ENCODE peak calls at places on chromosomes 6 and 20, in four cellular contexts. One of them, this sample, is unnamed. For H3K4me1, the result is how much of the 10 kb centered on the place peaks cover.

GRCh38 chr6:68655028-68655427 is 19.9 kb downstream of the ADGRB3 start:
- DNase-seq in CD8-positive, alpha-beta T cell: no peak
- DNase-seq in spleen: no peak
- DNase-seq in A549: no peak
- DNase-seq in this sample: no peak

GRCh38 chr20:6299451-6299850 is 176.6 kb upstream of the FERMT1 start:
- DNase-seq in A549: no peak
- DNase-seq in spleen: no peak
- DNase-seq in CD8-positive, alpha-beta T cell: no peak
- DNase-seq in this sample: no peak

GRCh38 chr6:168122011-168122410 is 43.0 kb upstream of the FRMD1 start:
- DNase-seq in CD8-positive, alpha-beta T cell: peak
- DNase-seq in spleen: peak
- DNase-seq in A549: no peak
- DNase-seq in this sample: no peak

GRCh38 chr6:108921547-108922331 is 73.5 kb downstream of the ARMC2 start:
- DNase-seq in spleen: no peak
- DNase-seq in CD8-positive, alpha-beta T cell: no peak
- DNase-seq in A549: no peak
- DNase-seq in this sample: no peak

GRCh38 chr6:146090474-146090873 is 61.6 kb downstream of the GRM1 start:
- DNase-seq in A549: no peak
- DNase-seq in spleen: no peak
- DNase-seq in CD8-positive, alpha-beta T cell: no peak
- DNase-seq in this sample: no peak

GRCh38 chr6:111494951-111495350 is 11.9 kb upstream of the REV3L start:
- DNase-seq in A549: no peak
- DNase-seq in CD8-positive, alpha-beta T cell: no peak
- DNase-seq in spleen: no peak
- DNase-seq in this sample: no peak

GRCh38 chr20:34907616-34908469 is 31.4 kb downstream of the ACSS2 start:
- DNase-seq in CD8-positive, alpha-beta T cell: no peak
- DNase-seq in A549: peak
- DNase-seq in spleen: no peak
- DNase-seq in this sample: peak

GRCh38 chr6:33812669-33813068 is 8.9 kb upstream of the MLN start:
- DNase-seq in A549: peak
- DNase-seq in spleen: no peak
- DNase-seq in CD8-positive, alpha-beta T cell: peak
- DNase-seq in this sample: peak

GRCh38 chr6:146267447-146267846 is 238.6 kb downstream of the GRM1 start:
- DNase-seq in spleen: no peak
- DNase-seq in A549: no peak
- DNase-seq in CD8-positive, alpha-beta T cell: no peak
- DNase-seq in this sample: no peak

GRCh38 chr6:28080631-28081485 is 490 bp downstream of the ZNF165 start:
- DNase-seq in spleen: peak
- DNase-seq in A549: peak
- DNase-seq in CD8-positive, alpha-beta T cell: peak
- DNase-seq in this sample: peak

DNA sequence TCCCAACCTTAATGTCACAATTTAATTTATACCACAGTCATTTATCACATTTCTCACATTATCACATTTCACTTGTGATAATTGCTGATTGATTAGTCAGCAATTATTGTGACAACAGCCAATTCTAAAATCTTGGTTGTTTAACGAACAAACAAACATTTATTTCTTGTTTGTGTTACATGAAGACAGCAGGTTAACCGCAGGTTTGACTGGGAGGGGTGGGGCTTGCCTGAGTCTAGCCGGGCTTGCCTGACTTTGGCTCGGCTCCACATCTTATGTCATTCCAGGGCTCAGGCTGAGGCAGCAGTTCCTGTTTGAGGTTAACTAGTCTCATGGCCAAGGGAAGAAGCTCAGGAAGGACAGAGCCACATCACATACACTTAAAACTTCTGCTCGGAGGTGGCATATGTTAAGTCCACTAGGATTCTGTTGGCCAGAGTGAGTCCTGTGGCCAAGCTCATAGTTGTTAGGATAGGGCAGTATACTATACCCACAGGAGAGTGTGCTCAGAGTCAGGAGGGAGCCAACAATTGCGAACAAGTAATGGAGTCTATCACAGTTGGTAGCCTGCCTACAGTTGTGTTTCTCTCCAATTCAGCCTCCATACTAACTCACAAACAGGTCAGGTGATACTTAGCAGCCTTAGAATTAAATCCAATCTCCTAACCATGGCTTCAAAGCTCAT is 90.0 kb upstream of the IFNGR1 start:
- DNase-seq in A549: peak
- DNase-seq in CD8-positive, alpha-beta T cell: no peak
- DNase-seq in spleen: peak
- DNase-seq in this sample: peak
- H3K27ac ChIP-seq in A549: peak
- H3K27ac ChIP-seq in CD8-positive, alpha-beta T cell: no peak
- H3K27ac ChIP-seq in spleen: no peak
- H3K27ac ChIP-seq in this sample: peak

GRCh38 chr6:93017213-93017612 is 402.1 kb downstream of the EPHA7 start:
- DNase-seq in spleen: no peak
- DNase-seq in CD8-positive, alpha-beta T cell: no peak
- DNase-seq in A549: no peak
- DNase-seq in this sample: no peak
- TF ChIP-seq CTCF in spleen: no peak
- TF ChIP-seq CTCF in CD8-positive, alpha-beta T cell: no peak
- TF ChIP-seq CTCF in A549: no peak
- TF ChIP-seq CTCF in this sample: no peak

DNA sequence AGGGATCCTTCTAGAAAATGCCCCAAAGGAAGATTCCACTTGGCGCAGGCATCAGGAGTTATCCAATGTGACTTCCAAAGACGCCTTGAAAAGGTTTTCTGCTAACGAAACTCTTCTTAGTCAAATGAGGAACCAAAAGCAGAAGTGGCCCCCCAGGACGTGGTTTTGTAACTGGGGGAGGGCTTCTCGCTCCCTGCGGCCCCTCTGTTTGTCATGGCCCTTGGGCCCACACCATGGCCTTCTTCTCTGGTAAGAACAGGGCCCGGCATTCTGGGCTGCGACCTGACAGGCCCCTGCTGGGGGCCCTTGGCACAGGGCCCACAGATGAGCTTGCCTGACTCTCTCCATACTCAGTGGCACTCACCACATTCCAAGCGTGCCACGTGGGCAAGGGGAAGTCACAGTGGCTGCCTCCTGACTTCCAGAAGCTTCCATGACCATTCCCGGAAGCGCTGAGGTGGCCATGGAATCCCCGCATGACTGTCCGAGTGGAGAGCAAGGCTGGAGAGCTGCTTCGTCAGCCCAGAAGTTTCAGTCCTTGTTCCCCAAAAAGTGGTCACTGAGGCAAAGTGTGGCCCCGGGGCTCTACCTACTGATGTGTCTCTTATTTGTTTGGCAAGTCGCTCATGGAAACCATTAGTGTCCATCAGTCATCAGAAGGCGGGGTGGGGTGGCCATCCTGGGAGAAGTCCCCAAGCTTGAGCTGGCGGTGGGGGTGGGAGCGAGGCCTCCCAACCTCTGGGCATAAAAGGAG is 881 bp upstream of the CTSZ start:
- DNase-seq in A549: no peak
- DNase-seq in spleen: peak
- DNase-seq in CD8-positive, alpha-beta T cell: no peak
- DNase-seq in this sample: no peak
- H3K4me1 ChIP-seq in A549: under half
- H3K4me1 ChIP-seq in spleen: half or more
- H3K4me1 ChIP-seq in CD8-positive, alpha-beta T cell: under half
- H3K4me1 ChIP-seq in this sample: half or more

GRCh38 chr6:153096792-153097191 is 34.3 kb downstream of the RGS17 start:
- DNase-seq in spleen: no peak
- DNase-seq in A549: no peak
- DNase-seq in CD8-positive, alpha-beta T cell: no peak
- DNase-seq in this sample: no peak
- H3K27ac ChIP-seq in spleen: no peak
- H3K27ac ChIP-seq in A549: no peak
- H3K27ac ChIP-seq in CD8-positive, alpha-beta T cell: no peak
- H3K27ac ChIP-seq in this sample: no peak

This sample was measured in PC-9.